ENCODE peak calls at places on chromosome 13, in five cellular contexts. K is DND-41, S is fibroblast of pulmonary artery, W is mammary epithelial cell, L is EH. E is an unnamed sample.
A peak's percentile ranks its signal among the peaks of the same experiment; 100 is the strongest.

GRCh38 chr13:67155898-67156717 is 74.0 kb downstream of the PCDH9 start:
- DNase-seq in W (no peak), S (no peak), L (no peak), K (no peak), E (no peak)

GRCh38 chr13:27868639-27869435 is 51.0 kb upstream of the PDX1 start:
- DNase-seq in S (peak; percentile 22), L (peak; percentile 6), W (no peak), K (no peak), E (peak; percentile 42)

GRCh38 chr13:109207618-109208017 is 578.2 kb downstream of the MYO16 start:
- DNase-seq in L (no peak), S (no peak), W (no peak), K (no peak), E (no peak)

GRCh38 chr13:30142502-30143211 is 164.7 kb downstream of the KATNAL1 start:
- DNase-seq in S (peak; percentile 90), L (peak; percentile 98), W (peak; percentile 95), K (no peak), E (peak; percentile 90)

GRCh38 chr13:80312967-80313366 is 28.0 kb downstream of the SPRY2 start:
- DNase-seq in L (peak; percentile 60), W (no peak), S (no peak), K (no peak), E (no peak)

GRCh38 chr13:100387416-100387815 is 201.2 kb downstream of the GGACT start:
- DNase-seq in S (no peak), K (no peak), L (no peak), W (no peak), E (no peak)

GRCh38 chr13:72651196-72651595 is 76.2 kb downstream of the MZT1 start:
- DNase-seq in K (no peak), S (peak; percentile 5), L (no peak), W (no peak), E (peak; percentile 27)

GRCh38 chr13:101283782-101284181 is 132.5 kb downstream of the NALCN start:
- DNase-seq in S (no peak), L (no peak), K (no peak), W (peak; percentile 53), E (no peak)

GRCh38 chr13:110272651-110273050 is 34.3 kb downstream of the COL4A1 start:
- DNase-seq in K (no peak), L (no peak), W (no peak), S (no peak), E (no peak)

GRCh38 chr13:22934744-22935523 is 245.8 kb upstream of the SGCG start:
- DNase-seq in S (no peak), K (no peak), W (no peak), L (no peak), E (no peak)

GRCh38 chr13:112926003-112926402 is 43.0 kb upstream of the MCF2L start:
- DNase-seq in W (no peak), K (no peak), S (no peak), L (no peak), E (no peak)

GRCh38 chr13:42272115-42272756 is at the start of gene AKAP11:
- DNase-seq in W (peak; percentile 50), K (peak; percentile 66), L (peak; percentile 58), S (peak; percentile 49), E (peak; percentile 18)

GRCh38 chr13:51542358-51542972 is 41.8 kb upstream of the WDFY2 start:
- DNase-seq in W (no peak), S (no peak), K (no peak), L (no peak), E (no peak)

GRCh38 chr13:34886987-34887386 is 55.1 kb upstream of the NBEA start:
- DNase-seq in L (no peak), W (peak; percentile 6), K (no peak), S (no peak), E (peak; percentile 68)

GRCh38 chr13:33016414-33017409 is at the start of gene KL:
- DNase-seq in L (no peak), W (no peak), K (no peak), S (no peak), E (no peak)

E was measured in PC-3.